ENCODE peak calls at places on chromosomes 16 and 17, in eight cellular contexts. Q is MM.1S, G is heart left ventricle, I is breast epithelium, T is WTC11, V is osteoblast, A is RWPE1, W is fibroblast of the aortic adventitia. Y is an unnamed sample.

GRCh38 chr16:54171855-54172537 is 114.6 kb downstream of the IRX3 start:
- DNase-seq in Q (no peak), G (no peak), I (no peak), T (no peak), V (peak; percentile 74), A (no peak), W (peak; percentile 50), Y (peak; percentile 30)

GRCh38 chr16:29811170-29811895 is 660 bp upstream of the PRRT2 start:
- DNase-seq in Q (peak; percentile 98), G (peak; percentile 97), I (peak; percentile 96), T (peak; percentile 98), V (peak; percentile 100), A (peak; percentile 87), W (peak; percentile 98), Y (peak; percentile 98)

GRCh38 chr17:47605006-47605405 is 44.7 kb upstream of the KPNB1 start:
- DNase-seq in Q (no peak), G (no peak), I (no peak), T (no peak), V (no peak), A (no peak), W (no peak), Y (peak; percentile 3)

GRCh38 chr16:75787421-75787820 is 61.1 kb upstream of the CPHXL start:
- DNase-seq in Q (no peak), G (no peak), I (no peak), T (no peak), V (no peak), A (no peak), W (no peak), Y (no peak)

GRCh38 chr17:10729334-10730193 is at the start of gene TMEM220:
- DNase-seq in Q (peak; percentile 10), G (peak; percentile 83), I (peak; percentile 68), T (peak; percentile 84), V (peak; percentile 91), A (no peak), W (peak; percentile 72), Y (peak; percentile 45)

GRCh38 chr17:73875346-73875745 is 231.1 kb upstream of the SDK2 start:
- DNase-seq in Q (no peak), G (no peak), I (no peak), T (no peak), V (no peak), A (no peak), W (no peak), Y (no peak)

GRCh38 chr17:29592850-29593545 is at the start of gene ANKRD13B:
- DNase-seq in Q (no peak), G (peak; percentile 69), I (no peak), T (peak; percentile 71), V (peak; percentile 93), A (no peak), W (no peak), Y (no peak)

GRCh38 chr17:28371245-28372202 is at the start of gene SARM1:
- DNase-seq in Q (peak; percentile 78), G (peak; percentile 92), I (peak; percentile 72), T (peak; percentile 99), V (peak; percentile 98), A (peak; percentile 64), W (peak; percentile 82), Y (peak; percentile 77)

GRCh38 chr17:44345497-44346026 is 460 bp downstream of the GRN start:
- DNase-seq in Q (peak; percentile 50), G (peak; percentile 67), I (peak; percentile 40), T (peak; percentile 81), V (peak; percentile 90), A (no peak), W (peak; percentile 59), Y (peak; percentile 49)

GRCh38 chr17:75308732-75309629 is 19.7 kb upstream of the SLC25A19 start:
- DNase-seq in Q (no peak), G (no peak), I (no peak), T (no peak), V (peak; percentile 68), A (no peak), W (no peak), Y (no peak)

GRCh38 chr16:74700206-74701040 is at the start of gene MLKL:
- DNase-seq in Q (peak; percentile 35), G (peak; percentile 47), I (no peak), T (peak; percentile 57), V (peak; percentile 81), A (peak; percentile 59), W (peak; percentile 51), Y (peak; percentile 38)

GRCh38 chr17:72383053-72383847 is 262.4 kb downstream of the SOX9 start:
- DNase-seq in Q (no peak), G (peak; percentile 58), I (no peak), T (peak; percentile 57), V (peak; percentile 38), A (no peak), W (no peak), Y (no peak)

GRCh38 chr17:57521606-57522435 is 223.3 kb downstream of the CCDC182 start:
- DNase-seq in Q (no peak), G (no peak), I (no peak), T (no peak), V (no peak), A (no peak), W (no peak), Y (no peak)

GRCh38 chr16:65120811-65121721 is 797 bp downstream of the CDH11 start:
- DNase-seq in Q (no peak), G (peak; percentile 32), I (no peak), T (peak; percentile 40), V (peak; percentile 65), A (no peak), W (peak; percentile 35), Y (no peak)

GRCh38 chr16:66474750-66475199 is 47.7 kb downstream of the BEAN1 start:
- DNase-seq in Q (peak; percentile 85), G (no peak), I (no peak), T (no peak), V (peak; percentile 68), A (no peak), W (no peak), Y (no peak)

GRCh38 chr17:36858119-36859002 is 78.9 kb upstream of the LHX1 start:
- DNase-seq in Q (no peak), G (no peak), I (no peak), T (no peak), V (no peak), A (peak; percentile 60), W (no peak), Y (no peak)

GRCh38 chr16:50547340-50547865 is 793 bp upstream of the NKD1 start:
- DNase-seq in Q (peak; percentile 69), G (peak; percentile 34), I (peak; percentile 23), T (peak; percentile 62), V (peak; percentile 75), A (no peak), W (no peak), Y (no peak)
- TF ChIP-seq CTCF in Q (peak; percentile 49), G (peak; percentile 26), I (no peak), T (no peak), V (no peak), A (peak; percentile 21), W (no peak), Y (no peak)

DNA sequence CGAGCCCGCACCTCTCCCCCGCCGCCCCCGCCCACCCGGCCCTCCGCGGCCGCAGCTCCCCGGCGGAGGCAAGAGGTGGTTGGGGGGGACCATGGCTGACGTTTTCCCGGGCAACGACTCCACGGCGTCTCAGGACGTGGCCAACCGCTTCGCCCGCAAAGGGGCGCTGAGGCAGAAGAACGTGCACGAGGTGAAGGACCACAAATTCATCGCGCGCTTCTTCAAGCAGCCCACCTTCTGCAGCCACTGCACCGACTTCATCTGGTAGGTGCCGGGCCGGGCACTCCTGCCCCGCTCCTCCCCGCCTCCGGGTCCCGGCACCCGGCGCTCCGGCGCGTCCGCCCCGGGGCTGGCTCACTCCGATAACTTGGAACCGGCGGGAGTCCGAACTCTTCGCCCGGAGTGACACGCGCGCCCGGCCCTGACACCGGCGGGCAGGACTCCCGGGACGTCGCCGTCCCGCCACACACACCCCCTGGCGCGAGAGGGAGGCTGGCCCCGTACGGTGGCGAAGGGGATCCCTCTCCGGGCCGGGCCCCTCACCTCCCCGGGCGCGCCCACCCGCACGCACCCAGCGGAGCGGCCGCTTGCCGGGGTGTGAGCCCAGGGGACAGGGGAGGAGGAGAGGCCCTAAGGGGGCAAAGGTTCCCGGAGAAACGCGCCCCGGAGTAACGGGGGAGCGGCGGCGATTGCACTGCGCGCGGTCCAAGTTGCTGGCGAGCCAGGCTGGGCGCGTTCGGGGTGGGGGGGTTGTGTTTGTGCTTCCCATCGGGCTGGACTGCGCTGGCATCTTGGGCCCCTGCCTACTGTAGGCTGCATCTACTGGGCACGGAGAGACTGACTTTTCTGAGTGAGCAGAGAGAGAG is 581 bp downstream of the PRKCA start:
- DNase-seq in Q (peak; percentile 50), G (peak; percentile 69), I (peak; percentile 20), T (peak; percentile 45), V (peak; percentile 77), A (peak; percentile 22), W (peak; percentile 61), Y (peak; percentile 25)
- TF ChIP-seq CTCF in Q (no peak), G (no peak), I (no peak), T (no peak), V (no peak), A (no peak), W (no peak), Y (no peak)

GRCh38 chr17:31696184-31696602 is 162.9 kb downstream of the COPRS start:
- DNase-seq in Q (no peak), G (peak; percentile 84), I (peak; percentile 79), T (peak; percentile 23), V (peak; percentile 95), A (no peak), W (peak; percentile 99), Y (peak; percentile 98)
- TF ChIP-seq CTCF in Q (no peak), G (peak; percentile 29), I (no peak), T (no peak), V (peak; percentile 34), A (no peak), W (peak; percentile 45), Y (peak; percentile 67)

GRCh38 chr16:1285669-1286491 is 23.6 kb upstream of the UBE2I start:
- DNase-seq in Q (no peak), G (no peak), I (no peak), T (no peak), V (peak; percentile 66), A (no peak), W (no peak), Y (no peak)
- TF ChIP-seq CTCF in Q (peak; percentile 8), G (no peak), I (no peak), T (no peak), V (no peak), A (no peak), W (no peak), Y (peak; percentile 23)

DNA sequence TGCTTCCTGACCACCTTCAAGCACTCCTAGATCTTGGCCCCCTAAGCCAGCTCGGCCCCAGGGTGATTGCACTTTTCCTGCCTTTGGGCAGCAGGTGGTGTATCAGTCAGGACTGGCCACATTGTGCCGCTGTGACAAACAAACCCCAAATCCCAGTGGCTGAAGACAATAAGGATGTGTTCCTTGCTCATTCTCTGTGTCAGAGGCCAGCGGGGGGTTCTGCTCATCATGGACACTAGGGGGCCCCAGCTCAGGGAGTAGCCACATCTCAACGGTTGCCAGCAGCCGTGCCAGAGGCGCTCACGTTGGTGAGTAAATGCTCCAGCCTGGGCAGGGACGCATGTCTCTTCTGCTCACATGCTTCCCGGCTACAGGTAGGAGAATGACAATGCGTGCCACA is 60.4 kb downstream of the ZDHHC7 start:
- DNase-seq in Q (peak; percentile 10), G (no peak), I (no peak), T (peak; percentile 50), V (peak; percentile 51), A (no peak), W (no peak), Y (no peak)
- TF ChIP-seq CTCF in Q (peak; percentile 46), G (no peak), I (no peak), T (no peak), V (peak; percentile 36), A (no peak), W (peak; percentile 11), Y (peak; percentile 66)

GRCh38 chr17:17692353-17693252 is 11.3 kb downstream of the RAI1 start:
- DNase-seq in Q (no peak), G (no peak), I (no peak), T (no peak), V (peak; percentile 78), A (no peak), W (no peak), Y (no peak)
- TF ChIP-seq CTCF in Q (no peak), G (no peak), I (no peak), T (no peak), V (no peak), A (no peak), W (no peak), Y (no peak)

Y was measured in HFFc6.